ENCODE peak calls at places on chromosomes 6 and 20, in five cellular contexts. O is H9, Q is neuronal stem cell, G is H1, I is trophoblast cell. S is an unnamed sample.

GRCh38 chr6:44176935-44177509 is 18.4 kb downstream of the CAPN11 start:
- DNase-seq in O (no peak), Q (no peak), G (no peak), I (peak; percentile 8), S (no peak)

GRCh38 chr20:50004175-50004574 is 21.4 kb downstream of the SNAI1 start:
- DNase-seq in O (no peak), Q (no peak), G (no peak), I (no peak), S (no peak)

GRCh38 chr20:4795394-4795793 is 73.7 kb downstream of the PRND start:
- DNase-seq in O (peak; percentile 56), Q (no peak), G (no peak), I (no peak), S (peak; percentile 56)

GRCh38 chr6:46983007-46983411 is 59.1 kb downstream of the ADGRF1 start:
- DNase-seq in O (peak; percentile 36), Q (no peak), G (no peak), I (peak; percentile 49), S (peak; percentile 48)

GRCh38 chr20:12925214-12925755 is 83.5 kb upstream of the SPTLC3 start:
- DNase-seq in O (peak; percentile 66), Q (peak; percentile 63), G (no peak), I (peak; percentile 58), S (peak; percentile 86)

GRCh38 chr6:53241936-53242335 is 93.3 kb upstream of the GCM1 start:
- DNase-seq in O (no peak), Q (no peak), G (no peak), I (no peak), S (no peak)

GRCh38 chr6:34243901-34244884 is 4.6 kb downstream of the SMIM29 start:
- DNase-seq in O (peak; percentile 63), Q (no peak), G (no peak), I (peak; percentile 59), S (peak; percentile 95)

GRCh38 chr20:47982574-47983360 is 197.5 kb upstream of the SULF2 start:
- DNase-seq in O (no peak), Q (no peak), G (no peak), I (no peak), S (no peak)

GRCh38 chr20:1326031-1326930 is 2.7 kb downstream of the SDCBP2 start:
- DNase-seq in O (peak; percentile 1), Q (no peak), G (no peak), I (no peak), S (peak; percentile 46)

GRCh38 chr6:90326404-90327057 is 29.9 kb upstream of the BACH2 start:
- DNase-seq in O (no peak), Q (no peak), G (no peak), I (no peak), S (no peak)

GRCh38 chr6:51718533-51718932 is 368.9 kb downstream of the PKHD1 start:
- DNase-seq in O (no peak), Q (no peak), G (no peak), I (no peak), S (no peak)

GRCh38 chr20:32165836-32166545 is 41.6 kb downstream of the PLAGL2 start:
- DNase-seq in O (no peak), Q (no peak), G (no peak), I (no peak), S (no peak)

GRCh38 chr6:147251072-147251471 is 46.9 kb downstream of the STXBP5 start:
- DNase-seq in O (no peak), Q (no peak), G (no peak), I (no peak), S (no peak)

GRCh38 chr6:10733863-10734262 is 11.0 kb downstream of the TMEM14C start:
- DNase-seq in O (no peak), Q (no peak), G (no peak), I (peak; percentile 16), S (no peak)

GRCh38 chr20:10970109-10970508 is 296.3 kb upstream of the JAG1 start:
- DNase-seq in O (no peak), Q (no peak), G (no peak), I (no peak), S (peak; percentile 32)

GRCh38 chr6:122530440-122531046 is 58.9 kb upstream of the SERINC1 start:
- DNase-seq in O (peak; percentile 57), Q (peak; percentile 58), G (peak; percentile 15), I (peak; percentile 60), S (peak; percentile 78)

GRCh38 chr6:15662246-15663056 is at the start of gene DTNBP1:
- DNase-seq in O (peak; percentile 83), Q (peak; percentile 75), G (no peak), I (peak; percentile 62), S (peak; percentile 48)

GRCh38 chr6:150894191-150894744 is 28.8 kb downstream of the MTHFD1L start:
- DNase-seq in O (no peak), Q (no peak), G (no peak), I (no peak), S (no peak)

GRCh38 chr20:17676942-17677341 is 5.1 kb downstream of the RRBP1 start:
- DNase-seq in O (no peak), Q (no peak), G (no peak), I (no peak), S (no peak)

GRCh38 chr6:31775633-31776263 is 1.4 kb downstream of the VWA7 start:
- DNase-seq in O (no peak), Q (no peak), G (no peak), I (no peak), S (no peak)
- H2BK12ac ChIP-seq in O (no peak overlapping the region), Q (no peak overlapping the region), G (peak overlapping the region; percentile 27), I (no peak overlapping the region), S (no peak overlapping the region)

GRCh38 chr6:133814235-133814634 is 74.7 kb upstream of the TCF21 start:
- DNase-seq in O (no peak), Q (no peak), G (no peak), I (no peak), S (peak; percentile 61)
- H4K8ac ChIP-seq in O (no peak overlapping the region), Q (no peak overlapping the region), G (no peak overlapping the region), I (no peak overlapping the region), S (no peak overlapping the region)

GRCh38 chr6:75156186-75156878 is 49.5 kb downstream of the COL12A1 start:
- DNase-seq in O (no peak), Q (no peak), G (no peak), I (no peak), S (no peak)

GRCh38 chr6:75154973-75155372 is 50.9 kb downstream of the COL12A1 start:
- DNase-seq in O (no peak), Q (no peak), G (no peak), I (no peak), S (no peak)

GRCh38 chr6:75157336-75157735 is 48.5 kb downstream of the COL12A1 start:
- DNase-seq in O (no peak), Q (no peak), G (no peak), I (no peak), S (peak; percentile 46)

GRCh38 chr6:75158176-75158575 is 47.7 kb downstream of the COL12A1 start:
- DNase-seq in O (no peak), Q (no peak), G (no peak), I (no peak), S (peak; percentile 40)

GRCh38 chr6:75155586-75155985 is 50.3 kb downstream of the COL12A1 start:
- DNase-seq in O (no peak), Q (no peak), G (no peak), I (no peak), S (no peak)
- H3K23ac ChIP-seq in O (no peak overlapping the region), Q (no peak overlapping the region), G (no peak overlapping the region), I (no peak overlapping the region), S (no peak overlapping the region)

GRCh38 chr20:21618697-21619421 is 86.6 kb upstream of the PAX1 start:
- DNase-seq in O (no peak), Q (no peak), G (no peak), I (no peak), S (no peak)
- H2BK12ac ChIP-seq in O (no peak overlapping the region), Q (no peak overlapping the region), G (no peak overlapping the region), I (no peak overlapping the region), S (no peak overlapping the region)

DNA sequence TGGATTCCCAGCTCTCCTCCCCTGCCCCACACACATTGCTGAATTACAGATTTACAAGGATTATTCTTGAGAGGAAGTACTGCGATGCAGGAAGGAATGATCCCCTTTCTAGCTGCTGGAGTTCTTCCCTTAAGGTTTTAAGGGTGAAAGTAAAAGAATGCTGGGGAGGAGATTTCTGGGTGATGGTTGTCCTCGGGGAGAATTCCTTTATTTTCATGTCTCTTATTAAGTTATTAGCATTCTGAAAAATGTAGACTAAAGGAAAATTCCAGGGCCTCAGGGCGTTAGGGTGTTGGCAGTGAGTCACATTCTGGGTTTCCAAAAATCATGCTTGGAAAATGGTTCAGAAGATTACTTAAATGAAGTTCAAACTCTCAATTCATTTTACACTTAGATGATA is 15.9 kb upstream of the HINT3 start:
- DNase-seq in O (no peak), Q (no peak), G (no peak), I (peak; percentile 59), S (no peak)
- H4K8ac ChIP-seq in O (no peak overlapping the region), Q (no peak overlapping the region), G (no peak overlapping the region), I (no peak overlapping the region), S (no peak overlapping the region)

DNA sequence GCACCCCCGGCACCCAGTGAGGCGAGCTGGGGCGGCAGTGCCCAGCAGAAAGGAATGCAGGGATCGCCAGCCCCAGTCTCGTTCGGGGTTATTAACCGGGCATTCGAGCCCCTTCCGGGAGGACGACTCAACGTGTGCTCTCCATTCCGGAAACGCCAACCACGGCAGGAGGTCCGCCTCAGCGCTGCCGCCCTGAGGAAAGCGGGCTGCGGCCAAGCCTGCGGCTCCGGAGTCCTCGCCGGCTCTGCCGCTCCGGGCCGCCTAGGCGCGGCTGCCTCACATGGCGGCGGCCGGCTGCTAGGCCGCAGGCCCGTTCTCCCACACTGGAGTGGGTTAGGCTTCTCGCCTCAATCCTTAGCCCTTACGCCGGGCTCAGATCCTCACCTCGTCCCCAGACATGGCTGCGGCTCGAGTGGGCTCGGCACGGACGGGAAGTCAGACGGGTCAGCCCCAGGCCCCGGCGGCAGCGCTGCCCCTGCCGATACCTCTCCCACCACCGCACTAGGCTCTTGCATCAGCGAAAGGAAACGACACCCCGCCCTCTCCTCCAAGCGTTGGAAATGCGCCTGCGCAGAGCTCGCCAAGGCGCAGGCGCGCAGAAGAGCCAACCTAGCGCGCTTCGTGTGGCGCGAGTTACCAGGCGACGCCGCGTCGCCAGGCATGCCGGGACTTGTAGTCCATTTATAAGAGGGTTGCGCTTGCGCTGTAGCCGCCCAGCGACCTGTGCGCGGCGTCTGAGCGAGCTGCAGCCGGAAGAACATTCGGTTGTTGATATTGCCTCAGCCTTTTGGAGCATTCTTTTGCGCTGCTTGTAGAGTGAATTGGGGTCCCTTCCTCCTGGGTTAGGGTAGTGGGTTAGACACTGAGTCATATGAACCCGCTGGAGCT is at the start of gene EIF2S2:
- DNase-seq in O (peak; percentile 98), Q (peak; percentile 98), G (peak; percentile 99), I (peak; percentile 100), S (peak; percentile 99)
- H3K23ac ChIP-seq in O (no peak within 1 kb of the TSS), Q (peak within 1 kb of the TSS; percentile 89), G (no peak within 1 kb of the TSS), I (peak within 1 kb of the TSS; percentile 22), S (peak within 1 kb of the TSS; percentile 84)